ENCODE peak calls at places on chromosomes 2 and 18, in nine cellular contexts. H is ELF-1, J is left lobe of liver, R is D341Med, W is activated T-cell treated with anti-CD3 and anti-CD28 coated beads for 1 hour, E is NCI-H1417, L is upper lobe of right lung, Q is cerebellum, N is heart left ventricle. U is an unnamed sample.

GRCh38 chr2:74576151-74576755 is 21.7 kb downstream of the DOK1 start:
- DNase-seq in W (no peak), N (no peak), H (no peak), Q (no peak), E (no peak), J (no peak), R (no peak), L (no peak), U (peak)

GRCh38 chr2:208031608-208032019 is 6.3 kb upstream of the PLEKHM3 start:
- DNase-seq in L (peak), R (no peak), E (no peak), H (peak), W (no peak), J (no peak), N (no peak), Q (no peak), U (peak)

GRCh38 chr2:182228741-182229140 is 198.1 kb downstream of the PDE1A start:
- DNase-seq in Q (no peak), H (no peak), W (no peak), N (no peak), R (no peak), L (no peak), E (no peak), J (no peak), U (peak)

GRCh38 chr2:161090401-161090800 is 69.8 kb upstream of the TANK start:
- DNase-seq in H (no peak), Q (no peak), W (no peak), J (no peak), E (no peak), N (no peak), R (no peak), L (no peak), U (peak)

GRCh38 chr2:157067562-157067961 is 189.9 kb upstream of the GALNT5 start:
- DNase-seq in W (no peak), N (no peak), H (no peak), E (no peak), R (no peak), Q (no peak), L (no peak), J (no peak), U (no peak)

GRCh38 chr2:102185347-102185746 is 1.5 kb upstream of the IL1RL2 start:
- DNase-seq in R (no peak), E (no peak), N (no peak), L (no peak), W (no peak), Q (no peak), J (no peak), H (no peak), U (peak)

GRCh38 chr2:67015681-67016080 is 381.5 kb upstream of the ETAA1 start:
- DNase-seq in J (no peak), W (no peak), N (no peak), Q (no peak), E (no peak), R (no peak), H (no peak), L (no peak), U (no peak)

GRCh38 chr18:54888933-54889332 is 60.7 kb downstream of the RAB27B start:
- DNase-seq in Q (no peak), N (no peak), E (no peak), J (no peak), L (no peak), R (no peak), H (no peak), W (no peak), U (peak)

GRCh38 chr2:80548469-80548868 is 243.9 kb upstream of the LRRTM1 start:
- DNase-seq in J (no peak), R (no peak), Q (peak), E (no peak), W (no peak), H (no peak), L (no peak), N (peak), U (no peak)

GRCh38 chr18:50158866-50159653 is 35.9 kb downstream of the MYO5B start:
- DNase-seq in J (no peak), R (no peak), E (peak), L (no peak), H (peak), N (no peak), W (no peak), Q (no peak), U (no peak)

GRCh38 chr18:48408727-48409590 is at the start of gene ZBTB7C:
- DNase-seq in H (no peak), J (peak), N (peak), E (peak), Q (peak), W (no peak), L (peak), R (peak), U (no peak)

GRCh38 chr2:232872826-232873225 is 2.8 kb downstream of the SNORC start:
- DNase-seq in J (no peak), R (peak), E (no peak), N (no peak), L (peak), H (no peak), W (no peak), Q (no peak), U (no peak)

GRCh38 chr2:69300650-69301049 is 86.4 kb downstream of the GFPT1 start:
- DNase-seq in J (no peak), W (no peak), H (no peak), R (no peak), Q (no peak), L (no peak), E (no peak), N (no peak), U (no peak)

GRCh38 chr2:232496508-232497373 is 9.1 kb upstream of the ECEL1 start:
- DNase-seq in J (no peak), Q (no peak), H (no peak), E (peak), N (no peak), R (no peak), W (no peak), L (no peak), U (no peak)

GRCh38 chr18:10973579-10974260 is 175.6 kb downstream of the PIEZO2 start:
- DNase-seq in L (no peak), Q (no peak), J (no peak), W (no peak), E (no peak), H (no peak), N (no peak), R (no peak), U (peak)

U was measured in cardiac fibroblast.